ENCODE peak calls at places on chromosome 2, in four cellular contexts. N is A549; T is NCI-H510A treated with DMSO at 0.1 percent for 48 hours; Y is stimulated activated CD4-positive, alpha-beta T cell treated with anti-CD3 and anti-CD28 coated beads, Interleukin-4, amount 100 ng/mL, for 24 hours. O is an unnamed sample.

GRCh38 chr2:12267042-12267441 is 449.7 kb upstream of the TRIB2 start:
- DNase-seq in Y (no peak), T (no peak), N (no peak), O (no peak)

GRCh38 chr2:27171351-27171848 is 22.6 kb downstream of the TCF23 start:
- DNase-seq in N (no peak), Y (no peak), T (no peak), O (no peak)

GRCh38 chr2:203340791-203341487 is 12.7 kb downstream of the ABI2 start:
- DNase-seq in T (no peak), N (peak), Y (no peak), O (peak)

GRCh38 chr2:98252394-98252793 is 93.9 kb upstream of the CNGA3 start:
- DNase-seq in T (no peak), N (no peak), Y (no peak), O (no peak)

GRCh38 chr2:169143998-169144397 is 74.6 kb downstream of the DHRS9 start:
- DNase-seq in Y (no peak), T (no peak), N (no peak), O (no peak)

GRCh38 chr2:160406591-160407392 is 86.8 kb downstream of the RBMS1 start:
- DNase-seq in N (peak), Y (peak), T (peak), O (no peak)

GRCh38 chr2:157036715-157037114 is 220.8 kb upstream of the GALNT5 start:
- DNase-seq in Y (no peak), T (no peak), N (no peak), O (no peak)

GRCh38 chr2:135742307-135742838 is 718 bp downstream of the UBXN4 start:
- DNase-seq in N (peak), Y (peak), T (peak), O (peak)

GRCh38 chr2:236498369-236498768 is 71.3 kb upstream of the ACKR3 start:
- DNase-seq in T (no peak), Y (no peak), N (no peak), O (no peak)

GRCh38 chr2:177543007-177543760 is 150.6 kb downstream of the AGPS start:
- DNase-seq in N (no peak), Y (no peak), T (no peak), O (no peak)

GRCh38 chr2:20292984-20293383 is 57.7 kb downstream of the PUM2 start:
- DNase-seq in Y (no peak), T (no peak), N (no peak), O (no peak)

GRCh38 chr2:46651363-46652099 is 172.2 kb downstream of the TMEM247 start:
- DNase-seq in Y (no peak), N (no peak), T (no peak), O (no peak)

GRCh38 chr2:85011747-85012146 is 40.8 kb downstream of the KCMF1 start:
- DNase-seq in N (no peak), Y (no peak), T (no peak), O (no peak)

O was measured in DMS79.